ENCODE peak calls at places on chromosomes 16 and 17, in five cellular contexts. One of them, this sample, is unnamed. For H3K36me3 and H3K4me1, the result is how much of the 10 kb centered on the place peaks cover.

GRCh38 chr16:53713403-53714013 is 9.6 kb downstream of the FTO start:
- DNase-seq in stomach: no peak
- DNase-seq in GM12878: no peak
- DNase-seq in tibial artery: no peak
- DNase-seq in fibroblast of lung: no peak
- DNase-seq in this sample: no peak

GRCh38 chr17:41480136-41480535 is 815 bp downstream of the KRT35 start:
- DNase-seq in fibroblast of lung: no peak
- DNase-seq in GM12878: no peak
- DNase-seq in stomach: no peak
- DNase-seq in tibial artery: no peak
- DNase-seq in this sample: no peak

GRCh38 chr17:51056813-51057510 is 63.7 kb downstream of the SPAG9 start:
- DNase-seq in tibial artery: no peak
- DNase-seq in stomach: no peak
- DNase-seq in GM12878: no peak
- DNase-seq in fibroblast of lung: peak
- DNase-seq in this sample: no peak

GRCh38 chr17:44911133-44912001 is 3.9 kb downstream of the GFAP start:
- DNase-seq in stomach: peak
- DNase-seq in tibial artery: peak
- DNase-seq in fibroblast of lung: peak
- DNase-seq in GM12878: no peak
- DNase-seq in this sample: peak

GRCh38 chr16:13892301-13892700 is 27.7 kb upstream of the ERCC4 start:
- DNase-seq in tibial artery: no peak
- DNase-seq in stomach: no peak
- DNase-seq in fibroblast of lung: no peak
- DNase-seq in GM12878: no peak
- DNase-seq in this sample: no peak

GRCh38 chr17:61488878-61489718 is 36.9 kb downstream of the TBX4 start:
- DNase-seq in fibroblast of lung: no peak
- DNase-seq in stomach: peak
- DNase-seq in GM12878: no peak
- DNase-seq in tibial artery: no peak
- DNase-seq in this sample: no peak

GRCh38 chr17:74686761-74687160 is 26.0 kb downstream of the CD300LF start:
- DNase-seq in GM12878: no peak
- DNase-seq in fibroblast of lung: no peak
- DNase-seq in tibial artery: no peak
- DNase-seq in stomach: no peak
- DNase-seq in this sample: no peak

GRCh38 chr17:76736349-76737081 is 616 bp downstream of the SRSF2 start:
- DNase-seq in fibroblast of lung: peak
- DNase-seq in tibial artery: peak
- DNase-seq in stomach: peak
- DNase-seq in GM12878: no peak
- DNase-seq in this sample: peak

GRCh38 chr17:74544991-74545441 is 899 bp downstream of the CD300C start:
- DNase-seq in GM12878: no peak
- DNase-seq in tibial artery: no peak
- DNase-seq in fibroblast of lung: no peak
- DNase-seq in stomach: no peak
- DNase-seq in this sample: no peak

GRCh38 chr17:56540791-56541190 is 52.7 kb upstream of the NOG start:
- DNase-seq in GM12878: no peak
- DNase-seq in tibial artery: no peak
- DNase-seq in fibroblast of lung: no peak
- DNase-seq in stomach: no peak
- DNase-seq in this sample: no peak

GRCh38 chr16:85717393-85718152 is 28.8 kb upstream of the GINS2 start:
- DNase-seq in tibial artery: no peak
- DNase-seq in GM12878: no peak
- DNase-seq in fibroblast of lung: peak
- DNase-seq in stomach: peak
- DNase-seq in this sample: peak

GRCh38 chr17:7260601-7261376 is 1.5 kb downstream of the CLDN7 start:
- DNase-seq in GM12878: no peak
- DNase-seq in stomach: peak
- DNase-seq in tibial artery: no peak
- DNase-seq in fibroblast of lung: no peak
- DNase-seq in this sample: no peak

GRCh38 chr17:63645775-63646491 is 23.7 kb downstream of the MAP3K3 start:
- DNase-seq in tibial artery: no peak
- DNase-seq in fibroblast of lung: peak
- DNase-seq in GM12878: no peak
- DNase-seq in stomach: no peak
- DNase-seq in this sample: no peak

GRCh38 chr16:80433617-80434016 is 107.2 kb upstream of the DYNLRB2 start:
- DNase-seq in tibial artery: no peak
- DNase-seq in stomach: no peak
- DNase-seq in fibroblast of lung: peak
- DNase-seq in GM12878: no peak
- DNase-seq in this sample: no peak

GRCh38 chr17:14303343-14304221 is 2.7 kb downstream of the HS3ST3B1 start:
- DNase-seq in GM12878: no peak
- DNase-seq in stomach: no peak
- DNase-seq in fibroblast of lung: no peak
- DNase-seq in tibial artery: no peak
- DNase-seq in this sample: no peak
- H3K4me3 ChIP-seq in GM12878: peak
- H3K4me3 ChIP-seq in stomach: peak
- H3K4me3 ChIP-seq in fibroblast of lung: peak
- H3K4me3 ChIP-seq in tibial artery: no peak
- H3K4me3 ChIP-seq in this sample: no peak

GRCh38 chr16:29977063-29977462 is 3.4 kb downstream of the TAOK2 start:
- DNase-seq in stomach: no peak
- DNase-seq in fibroblast of lung: no peak
- DNase-seq in tibial artery: no peak
- DNase-seq in GM12878: no peak
- DNase-seq in this sample: no peak
- H3K36me3 ChIP-seq in stomach: half or more
- H3K36me3 ChIP-seq in fibroblast of lung: under half
- H3K36me3 ChIP-seq in tibial artery: under half
- H3K36me3 ChIP-seq in GM12878: under half
- H3K36me3 ChIP-seq in this sample: under half

DNA sequence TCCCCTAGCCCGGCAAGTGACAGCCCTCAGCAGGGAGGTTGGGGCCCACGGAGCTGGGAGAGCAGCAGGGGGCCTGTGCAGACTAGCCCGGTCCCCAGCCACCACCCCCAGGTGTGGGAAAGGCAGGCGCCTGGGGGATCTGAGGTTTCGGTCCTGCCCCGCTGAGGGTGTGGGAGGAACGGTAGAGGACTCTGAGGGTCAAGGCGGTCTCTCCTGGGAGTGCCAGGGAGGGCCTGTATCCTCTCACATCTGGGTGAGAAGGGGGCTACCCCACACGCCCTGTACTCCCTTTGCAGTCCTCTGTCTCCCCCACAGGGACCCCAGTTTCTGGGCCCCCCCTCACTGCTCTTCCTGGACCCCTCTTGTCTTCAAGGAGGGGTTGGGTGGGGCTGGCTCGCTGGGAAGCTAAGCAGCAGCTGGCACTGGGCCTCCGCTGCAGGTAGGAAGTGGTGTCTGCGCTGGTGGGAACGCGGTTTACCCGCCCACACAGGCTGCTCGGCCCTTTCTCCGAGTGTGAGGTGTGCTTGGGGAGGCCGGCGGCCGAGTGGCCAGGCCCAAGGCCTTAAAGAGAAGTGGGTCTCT is 15.4 kb downstream of the CD7 start:
- DNase-seq in GM12878: peak
- DNase-seq in fibroblast of lung: no peak
- DNase-seq in tibial artery: no peak
- DNase-seq in stomach: no peak
- DNase-seq in this sample: no peak
- H3K4me1 ChIP-seq in GM12878: under half
- H3K4me1 ChIP-seq in fibroblast of lung: under half
- H3K4me1 ChIP-seq in tibial artery: under half
- H3K4me1 ChIP-seq in stomach: half or more
- H3K4me1 ChIP-seq in this sample: under half

GRCh38 chr16:57797526-57798266 is 4.6 kb downstream of the KIFC3 start:
- DNase-seq in GM12878: no peak
- DNase-seq in fibroblast of lung: no peak
- DNase-seq in tibial artery: no peak
- DNase-seq in stomach: peak
- DNase-seq in this sample: no peak

GRCh38 chr16:57795431-57795878 is 6.8 kb downstream of the KIFC3 start:
- DNase-seq in tibial artery: no peak
- DNase-seq in fibroblast of lung: peak
- DNase-seq in GM12878: no peak
- DNase-seq in stomach: peak
- DNase-seq in this sample: no peak

GRCh38 chr16:57798267-57798810 is 4.0 kb downstream of the KIFC3 start:
- DNase-seq in fibroblast of lung: no peak
- DNase-seq in GM12878: no peak
- DNase-seq in stomach: no peak
- DNase-seq in tibial artery: no peak
- DNase-seq in this sample: no peak

GRCh38 chr16:57798953-57799618 is 3.2 kb downstream of the KIFC3 start:
- DNase-seq in fibroblast of lung: no peak
- DNase-seq in tibial artery: no peak
- DNase-seq in stomach: peak
- DNase-seq in GM12878: no peak
- DNase-seq in this sample: no peak

GRCh38 chr16:57797216-57797525 is 5.1 kb downstream of the KIFC3 start:
- DNase-seq in GM12878: no peak
- DNase-seq in stomach: no peak
- DNase-seq in tibial artery: no peak
- DNase-seq in fibroblast of lung: no peak
- DNase-seq in this sample: no peak
- H3K4me3 ChIP-seq in GM12878: no peak
- H3K4me3 ChIP-seq in stomach: peak
- H3K4me3 ChIP-seq in tibial artery: no peak
- H3K4me3 ChIP-seq in fibroblast of lung: no peak
- H3K4me3 ChIP-seq in this sample: no peak

GRCh38 chr17:47819475-47819874 is 2.1 kb downstream of the OSBPL7 start:
- DNase-seq in GM12878: no peak
- DNase-seq in fibroblast of lung: no peak
- DNase-seq in tibial artery: no peak
- DNase-seq in stomach: no peak
- DNase-seq in this sample: no peak
- H3K36me3 ChIP-seq in GM12878: under half
- H3K36me3 ChIP-seq in fibroblast of lung: under half
- H3K36me3 ChIP-seq in tibial artery: half or more
- H3K36me3 ChIP-seq in stomach: half or more
- H3K36me3 ChIP-seq in this sample: under half

GRCh38 chr17:29642171-29642611 is 19.5 kb upstream of the CORO6 start:
- DNase-seq in fibroblast of lung: no peak
- DNase-seq in tibial artery: no peak
- DNase-seq in GM12878: no peak
- DNase-seq in stomach: no peak
- DNase-seq in this sample: no peak

GRCh38 chr17:29640413-29640812 is 17.7 kb upstream of the CORO6 start:
- DNase-seq in fibroblast of lung: peak
- DNase-seq in stomach: no peak
- DNase-seq in GM12878: no peak
- DNase-seq in tibial artery: no peak
- DNase-seq in this sample: no peak

GRCh38 chr17:29643817-29644160 is 21.1 kb upstream of the CORO6 start:
- DNase-seq in GM12878: no peak
- DNase-seq in stomach: no peak
- DNase-seq in fibroblast of lung: no peak
- DNase-seq in tibial artery: no peak
- DNase-seq in this sample: no peak

GRCh38 chr17:29645516-29646051 is 22.9 kb upstream of the CORO6 start:
- DNase-seq in fibroblast of lung: peak
- DNase-seq in stomach: peak
- DNase-seq in tibial artery: peak
- DNase-seq in GM12878: no peak
- DNase-seq in this sample: peak

DNA sequence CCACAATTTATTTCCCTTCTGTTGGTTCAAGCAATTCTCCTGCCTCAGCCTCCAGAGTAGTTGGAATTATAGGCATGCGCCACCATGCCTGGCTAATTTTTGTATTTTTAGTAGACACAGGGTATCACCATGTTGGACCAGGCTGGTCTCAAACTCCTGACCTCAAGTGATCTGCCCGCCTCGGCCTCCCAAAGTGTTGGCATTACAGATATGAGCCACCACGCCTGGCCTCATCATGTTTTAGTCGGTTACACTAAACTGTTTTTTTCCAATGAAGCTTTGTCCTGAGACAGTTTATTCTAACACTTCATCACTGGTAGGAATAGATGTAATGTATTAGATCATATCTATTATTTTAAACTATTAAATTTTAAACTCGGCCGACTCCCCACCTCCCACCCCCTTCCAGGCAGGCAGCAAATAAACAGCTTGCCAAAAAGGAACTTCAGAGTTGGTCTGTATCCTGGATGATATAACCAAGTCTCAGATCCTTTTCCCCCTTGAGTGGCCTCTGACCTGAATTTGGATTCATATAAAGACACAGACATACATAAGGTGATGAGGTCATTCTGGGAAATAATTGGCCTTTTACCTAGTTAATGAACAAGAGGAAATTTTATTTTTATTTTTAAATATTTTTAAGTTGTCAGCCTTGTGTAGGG is 18.4 kb upstream of the CORO6 start:
- DNase-seq in fibroblast of lung: no peak
- DNase-seq in GM12878: no peak
- DNase-seq in stomach: no peak
- DNase-seq in tibial artery: no peak
- DNase-seq in this sample: no peak
- H3K4me1 ChIP-seq in fibroblast of lung: under half
- H3K4me1 ChIP-seq in GM12878: under half
- H3K4me1 ChIP-seq in stomach: half or more
- H3K4me1 ChIP-seq in tibial artery: under half
- H3K4me1 ChIP-seq in this sample: under half

GRCh38 chr17:42518755-42519545 is 17.1 kb upstream of the NAGLU start:
- DNase-seq in fibroblast of lung: peak
- DNase-seq in GM12878: no peak
- DNase-seq in stomach: peak
- DNase-seq in tibial artery: no peak
- DNase-seq in this sample: peak
- H3K4me3 ChIP-seq in fibroblast of lung: no peak
- H3K4me3 ChIP-seq in GM12878: no peak
- H3K4me3 ChIP-seq in stomach: no peak
- H3K4me3 ChIP-seq in tibial artery: no peak
- H3K4me3 ChIP-seq in this sample: no peak